ENCODE peak calls at places on chromosomes 11 and 22, in four cellular contexts. U is upper lobe of right lung, F is HFF-Myc, Z is heart left ventricle. Y is an unnamed sample.

GRCh38 chr22:19892249-19892879 is 37.7 kb upstream of the GNB1L start:
- DNase-seq in F (peak; percentile 30), Z (no peak), U (no peak), Y (peak; percentile 45)

GRCh38 chr11:126363706-126364245 is 8.3 kb downstream of the ST3GAL4 start:
- DNase-seq in F (no peak), U (peak; percentile 50), Z (no peak), Y (no peak)

GRCh38 chr11:89736566-89736965 is 26.5 kb downstream of the TRIM77 start:
- DNase-seq in U (no peak), F (no peak), Z (no peak), Y (no peak)

GRCh38 chr22:17319541-17319940 is 49.7 kb upstream of the CECR2 start:
- DNase-seq in Z (no peak), U (no peak), F (no peak), Y (no peak)

GRCh38 chr11:47233989-47234668 is 14.5 kb downstream of the ACP2 start:
- DNase-seq in F (no peak), U (no peak), Z (peak; percentile 54), Y (peak; percentile 85)

GRCh38 chr11:2376751-2377451 is at the start of gene CD81:
- DNase-seq in U (peak; percentile 63), Z (no peak), F (no peak), Y (peak; percentile 38)

GRCh38 chr11:94325681-94326080 is 21.3 kb downstream of the IZUMO1R start:
- DNase-seq in F (no peak), U (peak; percentile 69), Z (no peak), Y (peak; percentile 13)

GRCh38 chr22:50688448-50688847 is 15.8 kb downstream of the SHANK3 start:
- DNase-seq in F (no peak), Z (no peak), U (peak; percentile 52), Y (no peak)

GRCh38 chr11:78230161-78230877 is 41.6 kb downstream of the USP35 start:
- DNase-seq in F (no peak), Z (no peak), U (no peak), Y (no peak)

DNA sequence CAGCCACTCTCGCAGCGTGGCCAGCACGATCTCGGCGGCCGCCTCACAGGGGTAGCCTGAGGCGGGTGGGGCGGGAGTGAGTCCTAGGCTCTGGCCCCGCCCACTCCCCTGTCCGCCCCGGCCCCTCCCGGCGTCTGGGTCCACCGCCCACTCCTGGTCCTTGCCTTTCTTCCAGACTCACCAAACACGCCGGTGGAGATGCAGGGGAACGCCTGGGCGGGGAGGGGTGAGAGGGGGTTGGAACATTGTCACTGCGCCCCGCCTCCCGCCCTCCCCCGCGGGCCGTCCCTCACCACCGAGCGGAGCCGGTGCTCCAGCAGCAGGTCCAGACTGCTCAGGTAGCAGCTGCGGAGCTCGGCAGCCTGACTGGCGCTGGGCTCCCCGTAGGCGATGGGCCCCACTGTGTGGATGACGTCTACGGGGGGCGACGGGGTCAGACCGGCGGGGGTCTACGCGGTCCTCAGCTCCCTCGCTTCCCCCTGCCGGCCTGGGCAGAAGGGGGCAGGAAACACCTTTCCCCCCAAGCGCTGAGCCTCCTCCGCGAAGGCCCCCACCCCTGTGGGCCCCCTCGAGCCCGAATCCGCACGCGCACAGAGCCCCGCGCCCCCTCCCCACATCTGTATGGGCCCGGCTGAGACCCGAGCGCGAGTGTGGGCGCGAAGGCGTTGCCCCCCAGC is 13.2 kb downstream of the OTUB1 start:
- DNase-seq in F (no peak), Z (peak; percentile 62), U (no peak), Y (peak; percentile 34)
- H3K4me3 ChIP-seq in F (no peak overlapping the region), Z (no peak overlapping the region), U (peak overlapping the region; percentile 44), Y (no peak overlapping the region)

GRCh38 chr22:49586873-49587272 is 240.8 kb downstream of the BRD1 start:
- DNase-seq in F (no peak), U (peak; percentile 50), Z (no peak), Y (no peak)
- TF ChIP-seq CTCF in F (no peak), U (no peak), Z (no peak), Y (no peak)

DNA sequence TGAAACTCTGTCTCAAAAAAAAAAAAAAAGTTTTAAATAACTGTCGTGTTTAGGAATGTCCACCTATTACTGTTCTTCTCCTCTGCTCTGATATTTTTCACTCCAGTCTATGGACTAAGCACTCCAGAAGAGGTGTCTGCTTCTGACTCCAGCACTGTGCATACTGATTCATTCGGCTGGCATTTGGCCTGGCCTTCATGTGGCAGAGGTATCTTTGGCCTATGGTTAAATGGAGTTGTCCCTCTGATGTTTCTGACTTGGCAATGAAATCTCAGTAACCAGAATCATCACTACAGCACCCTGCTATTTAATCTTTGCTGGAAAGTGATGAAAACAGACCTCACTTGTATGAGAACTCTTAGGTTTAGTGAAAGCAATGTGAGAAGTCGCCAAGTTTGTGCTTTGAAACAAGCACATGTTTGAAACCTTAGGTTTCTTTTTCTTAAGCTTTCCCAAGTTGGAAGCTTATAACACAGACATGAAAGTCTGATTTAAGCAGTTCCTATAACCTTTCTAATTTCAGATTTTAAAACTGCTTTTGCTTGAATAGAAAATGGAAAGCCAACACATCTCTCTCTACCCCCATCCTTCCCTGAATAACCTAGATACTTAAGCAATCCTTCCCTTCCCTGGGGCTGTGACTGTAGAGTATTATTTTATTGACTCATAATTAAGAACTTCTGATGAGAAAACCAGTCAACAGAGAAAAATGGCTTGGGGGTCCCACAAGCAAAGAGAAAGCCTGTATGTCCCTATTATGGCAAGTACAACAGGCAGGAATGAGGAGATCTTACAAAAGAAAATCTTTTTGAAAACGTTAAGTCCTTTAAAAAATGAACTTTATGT is 155.0 kb downstream of the MAML2 start:
- DNase-seq in F (peak; percentile 78), U (no peak), Z (peak; percentile 39), Y (peak; percentile 91)
- H3K4me3 ChIP-seq in F (no peak overlapping the region), U (no peak overlapping the region), Z (no peak overlapping the region), Y (no peak overlapping the region)

GRCh38 chr11:76318744-76319384 is 62.1 kb downstream of the THAP12 start:
- DNase-seq in Z (peak; percentile 78), U (peak; percentile 91), F (peak; percentile 35), Y (peak; percentile 77)
- TF ChIP-seq CTCF in Z (peak; percentile 83), U (peak; percentile 90), F (peak; percentile 95), Y (peak; percentile 90)

Y was measured in cardiac fibroblast.